ENCODE peak calls at places on chromosomes 7 and 10, in five cellular contexts. A, R, B, O and U are unnamed samples.
A peak's percentile ranks its signal among the peaks of the same experiment; 100 is the strongest.

GRCh38 chr10:54125098-54125747 is 675.8 kb downstream of the PCDH15 start:
- DNase-seq in A (no peak), R (no peak), B (no peak), O (no peak), U (no peak)

GRCh38 chr7:32062150-32062549 is 8.1 kb downstream of the PDE1C start:
- DNase-seq in A (peak; percentile 78), R (peak; percentile 16), B (peak; percentile 46), O (no peak), U (peak; percentile 87)

GRCh38 chr10:100962346-100963080 is 6.8 kb upstream of the SEMA4G start:
- DNase-seq in A (no peak), R (no peak), B (no peak), O (no peak), U (no peak)

GRCh38 chr7:107810626-107811025 is 7.6 kb upstream of the SLC26A3 start:
- DNase-seq in A (no peak), R (no peak), B (peak; percentile 52), O (no peak), U (peak; percentile 19)

GRCh38 chr10:15370212-15370740 is 813 bp downstream of the FAM171A1 start:
- DNase-seq in A (no peak), R (no peak), B (peak; percentile 27), O (no peak), U (peak; percentile 27)

GRCh38 chr10:1661861-1662260 is 75.5 kb downstream of the ADARB2 start:
- DNase-seq in A (no peak), R (no peak), B (no peak), O (peak; percentile 34), U (no peak)

GRCh38 chr7:113085781-113086390 is 741 bp downstream of the GPR85 start:
- DNase-seq in A (peak; percentile 4), R (no peak), B (peak; percentile 19), O (no peak), U (peak; percentile 20)

GRCh38 chr10:72275351-72276012 is 1.8 kb downstream of the DDIT4 start:
- DNase-seq in A (peak; percentile 45), R (no peak), B (peak; percentile 59), O (no peak), U (peak; percentile 15)

GRCh38 chr10:11057018-11057417 is 39.3 kb downstream of the CELF2 start:
- DNase-seq in A (no peak), R (no peak), B (no peak), O (no peak), U (no peak)

GRCh38 chr7:130901209-130901783 is 167.3 kb upstream of the KLF14 start:
- DNase-seq in A (peak; percentile 96), R (no peak), B (no peak), O (no peak), U (no peak)

GRCh38 chr7:151109094-151110048 is 23.1 kb downstream of the AGAP3 start:
- DNase-seq in A (no peak), R (no peak), B (peak; percentile 86), O (no peak), U (peak; percentile 53)

GRCh38 chr10:76040107-76040829 is 608.8 kb downstream of the LRMDA start:
- DNase-seq in A (no peak), R (no peak), B (no peak), O (no peak), U (peak; percentile 39)

GRCh38 chr7:94588090-94588489 is 67.8 kb downstream of the SGCE start:
- DNase-seq in A (no peak), R (no peak), B (no peak), O (no peak), U (no peak)

GRCh38 chr10:60495357-60495756 is 105.7 kb upstream of the ANK3 start:
- DNase-seq in A (no peak), R (no peak), B (no peak), O (no peak), U (no peak)

GRCh38 chr7:37984775-37985390 is 64.4 kb downstream of the EPDR1 start:
- DNase-seq in A (no peak), R (no peak), B (no peak), O (no peak), U (no peak)

GRCh38 chr7:12456506-12456905 is 52.8 kb upstream of the VWDE start:
- DNase-seq in A (no peak), R (no peak), B (no peak), O (no peak), U (no peak)

GRCh38 chr7:86768967-86769760 is 125.5 kb downstream of the GRM3 start:
- DNase-seq in A (no peak), R (no peak), B (no peak), O (no peak), U (no peak)

GRCh38 chr7:50863053-50863452 is 80.4 kb upstream of the GRB10 start:
- DNase-seq in A (no peak), R (no peak), B (no peak), O (no peak), U (no peak)

GRCh38 chr7:50866343-50867047 is 83.8 kb upstream of the GRB10 start:
- DNase-seq in A (no peak), R (no peak), B (no peak), O (no peak), U (no peak)

GRCh38 chr7:50867048-50867383 is 84.3 kb upstream of the GRB10 start:
- DNase-seq in A (no peak), R (no peak), B (no peak), O (no peak), U (no peak)

GRCh38 chr7:50864694-50865093 is 82.0 kb upstream of the GRB10 start:
- DNase-seq in A (no peak), R (no peak), B (no peak), O (no peak), U (no peak)

DNA sequence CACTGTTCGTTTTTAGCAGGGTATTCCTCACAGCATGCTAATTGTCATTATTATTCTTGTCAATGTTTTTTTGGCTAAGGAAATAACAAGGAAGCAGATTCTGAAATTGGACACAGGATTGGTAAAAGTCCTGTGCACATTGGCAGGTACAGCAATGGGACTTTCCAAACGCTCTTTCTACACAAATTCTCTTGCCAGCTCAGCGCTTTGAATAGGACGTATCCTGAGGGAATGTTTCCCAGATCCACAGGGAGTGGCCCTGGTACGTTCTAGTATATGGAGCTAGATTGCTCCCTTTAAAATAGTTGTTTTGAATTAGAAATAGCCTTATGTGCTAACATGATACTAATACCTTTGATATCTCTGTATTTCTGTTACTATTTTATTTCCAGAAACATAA is 82.8 kb upstream of the GRB10 start:
- DNase-seq in A (no peak), R (no peak), B (no peak), O (no peak), U (no peak)
- TF ChIP-seq JUNB in A (no peak), R (no peak), B (no peak), O (no peak), U (no peak)

DNA sequence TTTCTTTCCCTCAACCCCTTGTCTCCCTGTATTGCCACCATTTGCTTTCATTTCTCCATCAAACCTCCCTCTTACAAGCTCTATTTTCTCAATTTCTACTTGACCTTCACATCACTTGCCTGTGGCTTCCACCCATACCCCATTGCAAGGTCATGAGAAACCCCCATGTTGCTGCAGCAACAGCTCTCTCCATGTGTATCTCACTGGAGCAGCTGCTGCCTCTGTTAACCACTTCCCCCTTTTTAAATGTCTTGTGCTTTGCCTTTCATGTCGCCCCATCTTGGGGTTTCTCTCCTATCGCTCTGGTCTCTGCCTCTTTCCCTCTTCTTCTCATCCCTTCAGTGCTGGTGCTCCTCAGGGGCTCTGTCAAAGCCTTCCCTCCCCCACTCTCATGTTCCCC is 148.8 kb downstream of the CHN2 start:
- DNase-seq in A (no peak), R (no peak), B (no peak), O (no peak), U (no peak)
- TF ChIP-seq JUNB in A (no peak), R (no peak), B (no peak), O (no peak), U (no peak)

DNA sequence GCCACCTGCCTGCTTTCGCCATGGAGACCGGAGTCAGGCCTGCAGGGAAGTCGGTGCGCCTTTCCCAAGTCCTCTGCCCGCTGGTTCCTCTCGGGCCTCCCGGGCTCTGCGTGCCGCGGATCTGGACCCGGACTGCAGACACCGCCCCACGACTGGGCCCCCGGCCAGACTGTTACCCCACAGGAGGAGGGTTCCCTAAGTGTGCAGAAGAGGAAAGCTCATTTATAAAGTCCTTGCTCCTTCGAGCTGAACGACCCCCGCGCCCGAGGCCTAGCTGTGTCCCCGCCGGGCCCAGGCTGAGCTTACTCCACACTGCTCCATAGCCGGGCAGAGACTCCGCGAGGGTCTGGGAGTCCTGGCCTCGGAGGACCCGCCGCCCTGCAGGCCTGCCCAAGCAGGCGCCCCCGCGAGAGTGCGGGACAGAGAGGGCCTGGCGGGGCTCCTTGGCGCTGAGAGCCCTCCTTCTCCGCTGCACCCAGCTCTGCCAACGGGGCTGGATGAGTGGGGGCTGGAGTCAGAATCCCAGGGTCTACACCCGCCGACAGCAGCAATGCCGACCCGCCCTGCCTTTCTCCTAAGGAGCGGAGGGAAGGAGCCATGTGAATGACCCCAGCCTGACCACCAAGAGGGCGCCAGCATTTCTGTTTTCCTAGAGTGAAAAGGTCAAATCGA is 8.3 kb downstream of the EN2 start:
- DNase-seq in A (no peak), R (no peak), B (no peak), O (no peak), U (no peak)
- TF ChIP-seq JUNB in A (no peak), R (no peak), B (no peak), O (no peak), U (no peak)

DNA sequence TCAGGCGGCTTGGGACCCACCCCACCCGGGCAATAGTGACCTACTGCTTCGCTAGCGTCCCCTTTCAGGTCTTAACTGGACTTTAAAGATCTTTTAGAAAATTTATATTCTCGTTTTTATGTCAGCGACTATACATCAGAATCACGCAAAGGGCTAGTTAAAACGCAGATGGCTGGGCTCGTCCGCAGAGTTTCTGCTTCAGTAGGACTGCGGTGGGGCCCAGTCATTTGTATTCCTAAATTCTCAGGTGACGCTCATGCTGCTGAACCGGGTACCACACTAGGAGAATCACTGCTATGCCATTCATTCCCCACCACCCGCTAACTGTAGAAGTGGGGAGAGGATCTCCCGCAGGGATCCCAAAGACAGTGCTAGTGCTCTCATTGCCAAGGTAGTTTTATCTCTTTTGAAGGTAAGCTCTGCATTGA is 12.0 kb upstream of the SP8 start:
- DNase-seq in A (no peak), R (no peak), B (no peak), O (no peak), U (peak; percentile 84)
- TF ChIP-seq JUNB in A (no peak), R (no peak), B (no peak), O (no peak), U (no peak)

DNA sequence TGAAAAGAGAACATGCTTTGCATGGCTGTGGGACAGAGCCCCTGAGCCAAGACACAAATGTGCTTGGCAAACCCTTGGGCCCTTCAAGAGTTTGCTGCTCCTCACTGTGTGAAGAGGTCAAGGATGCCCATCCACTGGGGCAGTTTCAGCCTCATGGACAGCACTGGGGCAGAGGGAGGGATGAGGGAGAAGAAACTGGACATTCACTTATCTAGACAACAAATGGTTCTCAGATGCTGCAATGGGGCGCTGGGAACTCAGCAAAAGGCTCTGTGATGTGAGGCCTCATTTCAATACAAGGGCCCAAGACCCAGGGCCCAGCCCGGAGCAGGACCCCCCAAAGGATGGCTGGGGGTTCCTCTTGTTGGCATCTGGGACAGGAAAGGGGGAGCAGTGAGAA is 49.1 kb downstream of the EBF3 start:
- DNase-seq in A (no peak), R (no peak), B (no peak), O (no peak), U (no peak)
- TF ChIP-seq JUNB in A (no peak), R (no peak), B (no peak), O (no peak), U (no peak)